ENCODE peak calls at places on chromosome 2, in six cellular contexts. Y is PC-3; W is GM20000; V is CD4-positive, alpha-beta T cell; N is GM13977; J is glutamatergic neuron. L is an unnamed sample.

GRCh38 chr2:173571021-173571821 is 216.5 kb downstream of the CDCA7 start:
- DNase-seq in Y (peak; percentile 77), W (peak; percentile 25), V (no peak), N (peak; percentile 5), J (no peak), L (peak; percentile 87)

GRCh38 chr2:15941970-15942710 is 1.8 kb downstream of the MYCN start:
- DNase-seq in Y (no peak), W (peak; percentile 49), V (no peak), N (peak; percentile 43), J (peak; percentile 58), L (no peak)

GRCh38 chr2:16750175-16750924 is 84.7 kb upstream of the CYRIA start:
- DNase-seq in Y (no peak), W (no peak), V (no peak), N (no peak), J (no peak), L (no peak)

GRCh38 chr2:10265328-10266132 is 37.2 kb upstream of the HPCAL1 start:
- DNase-seq in Y (no peak), W (no peak), V (no peak), N (no peak), J (peak; percentile 16), L (peak; percentile 34)

GRCh38 chr2:30266705-30267104 is 35.4 kb downstream of the LBH start:
- DNase-seq in Y (no peak), W (no peak), V (no peak), N (no peak), J (no peak), L (no peak)

GRCh38 chr2:226888378-226888915 is 52.6 kb downstream of the RHBDD1 start:
- DNase-seq in Y (no peak), W (no peak), V (no peak), N (no peak), J (no peak), L (no peak)

GRCh38 chr2:215961981-215962380 is 51.4 kb downstream of the MREG start:
- DNase-seq in Y (no peak), W (no peak), V (no peak), N (no peak), J (no peak), L (no peak)

GRCh38 chr2:232460171-232460570 is 4.2 kb downstream of the ALPI start:
- DNase-seq in Y (no peak), W (no peak), V (no peak), N (no peak), J (no peak), L (no peak)

GRCh38 chr2:1664698-1665097 is 79.6 kb downstream of the PXDN start:
- DNase-seq in Y (no peak), W (no peak), V (no peak), N (no peak), J (no peak), L (no peak)

GRCh38 chr2:172596776-172597175 is 40.9 kb downstream of the PDK1 start:
- DNase-seq in Y (no peak), W (no peak), V (no peak), N (no peak), J (no peak), L (no peak)

GRCh38 chr2:209321076-209321475 is 102.8 kb upstream of the MAP2 start:
- DNase-seq in Y (peak; percentile 40), W (no peak), V (no peak), N (no peak), J (no peak), L (no peak)

GRCh38 chr2:226971029-226971584 is 135.3 kb downstream of the RHBDD1 start:
- DNase-seq in Y (no peak), W (no peak), V (no peak), N (no peak), J (no peak), L (no peak)

GRCh38 chr2:15284601-15285000 is 276.5 kb downstream of the NBAS start:
- DNase-seq in Y (no peak), W (no peak), V (no peak), N (no peak), J (no peak), L (peak; percentile 68)

GRCh38 chr2:231929961-231930600 is 3.9 kb upstream of the NPPC start:
- DNase-seq in Y (no peak), W (peak; percentile 56), V (no peak), N (peak; percentile 58), J (peak; percentile 50), L (no peak)

GRCh38 chr2:8515864-8516533 is 165.9 kb upstream of the ID2 start:
- DNase-seq in Y (no peak), W (peak; percentile 53), V (no peak), N (no peak), J (no peak), L (no peak)

GRCh38 chr2:73856214-73856613 is 27.5 kb downstream of the STAMBP start:
- DNase-seq in Y (no peak), W (no peak), V (no peak), N (no peak), J (no peak), L (no peak)

GRCh38 chr2:105328281-105329196 is 996 bp downstream of the TGFBRAP1 start:
- DNase-seq in Y (peak; percentile 30), W (peak; percentile 46), V (no peak), N (no peak), J (no peak), L (no peak)

GRCh38 chr2:48529676-48530032 is 300 bp upstream of the STON1 start:
- DNase-seq in Y (no peak), W (no peak), V (no peak), N (no peak), J (no peak), L (no peak)

GRCh38 chr2:150485871-150486538 is 1.5 kb downstream of the RND3 start:
- DNase-seq in Y (peak; percentile 79), W (no peak), V (no peak), N (peak; percentile 17), J (peak; percentile 68), L (no peak)

GRCh38 chr2:220310326-220310936 is 683.0 kb downstream of the SLC4A3 start:
- DNase-seq in Y (no peak), W (no peak), V (no peak), N (no peak), J (no peak), L (no peak)

GRCh38 chr2:239669181-239669898 is 268.5 kb upstream of the HDAC4 start:
- DNase-seq in Y (no peak), W (no peak), V (no peak), N (no peak), J (no peak), L (no peak)

GRCh38 chr2:206981739-206982336 is 42.5 kb downstream of the CPO start:
- DNase-seq in Y (peak; percentile 82), W (peak; percentile 17), V (peak; percentile 21), N (peak; percentile 6), J (peak; percentile 79), L (peak; percentile 56)

GRCh38 chr2:129069875-129070594 is 751.4 kb upstream of the HS6ST1 start:
- DNase-seq in Y (no peak), W (no peak), V (no peak), N (no peak), J (no peak), L (peak; percentile 52)

GRCh38 chr2:215615067-215615828 is 179.4 kb upstream of the FN1 start:
- DNase-seq in Y (no peak), W (no peak), V (no peak), N (no peak), J (no peak), L (no peak)

GRCh38 chr2:221973502-221973901 is 325.3 kb downstream of the PAX3 start:
- DNase-seq in Y (no peak), W (no peak), V (no peak), N (no peak), J (no peak), L (no peak)

GRCh38 chr2:176924909-176925548 is 287.6 kb upstream of the HNRNPA3 start:
- DNase-seq in Y (no peak), W (no peak), V (no peak), N (no peak), J (no peak), L (no peak)
- TF ChIP-seq CTCF in Y (no peak), W (no peak), V (no peak), N (no peak), J (no peak), L (no peak)

DNA sequence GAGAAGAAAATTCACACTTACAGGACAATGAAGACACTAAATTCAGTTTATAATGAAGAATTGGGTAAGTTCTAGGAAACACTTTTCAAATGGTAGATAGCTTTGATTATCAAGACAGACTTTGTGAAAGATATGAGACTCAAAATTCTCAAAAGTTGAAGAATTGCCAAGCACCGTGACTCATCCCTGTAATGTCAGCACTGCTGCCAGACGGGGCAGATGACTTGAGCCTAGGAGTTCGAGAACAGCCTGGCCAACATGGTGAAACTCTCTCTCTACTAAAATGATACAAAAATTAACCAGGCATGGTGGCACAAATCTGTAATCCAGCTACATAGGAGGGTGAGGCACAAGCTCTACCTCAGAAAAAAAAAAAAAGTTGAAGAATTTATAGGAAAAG is 1820.1 kb upstream of the LRRTM1 start:
- DNase-seq in Y (peak; percentile 59), W (no peak), V (no peak), N (no peak), J (no peak), L (no peak)
- TF ChIP-seq CTCF in Y (no peak), W (no peak), V (no peak), N (no peak), J (no peak), L (no peak)

GRCh38 chr2:177212895-177213856 is 582 bp downstream of the HNRNPA3 start:
- DNase-seq in Y (peak; percentile 81), W (peak; percentile 87), V (peak; percentile 87), N (peak; percentile 91), J (peak; percentile 96), L (peak; percentile 54)

GRCh38 chr2:177217247-177217843 is 4.8 kb downstream of the HNRNPA3 start:
- DNase-seq in Y (no peak), W (no peak), V (no peak), N (no peak), J (no peak), L (no peak)

GRCh38 chr2:177211602-177212105 is 940 bp upstream of the HNRNPA3 start:
- DNase-seq in Y (no peak), W (no peak), V (no peak), N (no peak), J (no peak), L (no peak)

GRCh38 chr2:177211148-177211547 is 1.4 kb upstream of the HNRNPA3 start:
- DNase-seq in Y (no peak), W (no peak), V (no peak), N (no peak), J (no peak), L (no peak)

DNA sequence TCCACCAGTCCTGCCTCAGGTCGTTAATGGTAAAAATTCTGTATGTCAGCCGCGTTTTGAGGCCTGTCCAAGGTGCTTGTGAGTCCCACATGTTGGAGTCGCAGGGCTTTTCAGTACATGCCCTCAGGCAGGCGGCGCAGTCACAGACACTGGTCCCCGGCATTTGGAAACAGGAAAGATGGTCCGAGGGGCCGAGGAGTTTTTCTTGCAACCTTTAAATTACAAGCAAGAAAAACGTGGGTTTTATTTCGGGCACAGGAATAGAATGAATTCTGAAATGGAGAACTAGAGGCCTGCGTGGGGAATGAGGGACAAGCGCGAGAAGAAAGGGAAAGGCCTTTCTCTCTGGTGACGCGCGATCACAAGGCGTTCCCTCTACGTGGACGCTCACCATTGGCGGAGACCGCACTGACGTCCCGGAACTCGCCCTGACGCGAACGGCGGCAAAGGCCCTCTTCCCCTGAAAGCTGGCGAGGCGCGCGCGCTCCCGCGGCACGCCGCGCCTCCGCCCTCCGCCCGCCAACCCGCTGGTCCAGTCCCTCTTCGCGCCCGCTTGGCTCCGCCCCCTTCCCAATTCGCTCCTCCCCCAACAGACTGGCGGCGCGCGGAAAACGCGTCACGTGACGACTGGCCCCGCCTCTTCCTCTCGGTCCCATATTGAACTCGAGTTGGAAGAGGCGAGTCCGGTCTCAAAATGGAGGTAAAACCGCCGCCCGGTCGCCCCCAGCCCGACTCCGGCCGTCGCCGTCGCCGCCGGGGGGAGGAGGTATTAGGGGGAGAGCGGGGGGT is at the start of gene HNRNPA3:
- DNase-seq in Y (peak; percentile 99), W (peak; percentile 99), V (peak; percentile 100), N (peak; percentile 99), J (peak; percentile 99), L (peak; percentile 94)
- TF ChIP-seq CTCF in Y (no peak), W (no peak), V (peak; percentile 33), N (peak; percentile 14), J (no peak), L (no peak)

GRCh38 chr2:241014224-241014623 is 15.8 kb downstream of the SNED1 start:
- DNase-seq in Y (no peak), W (no peak), V (no peak), N (no peak), J (no peak), L (no peak)
- TF ChIP-seq CTCF in Y (no peak), W (no peak), V (no peak), N (no peak), J (no peak), L (no peak)